ENCODE peak calls at places on chromosomes 13 and 19, in nine cellular contexts. I, L, G, O, S, W, B, Z and J are unnamed samples.

GRCh38 chr13:50635504-50635903 is 208.0 kb downstream of the DLEU7 start:
- DNase-seq in I (no peak), L (no peak), G (peak; percentile 35), O (no peak), S (peak; percentile 19), W (no peak), B (no peak), Z (no peak), J (no peak)

GRCh38 chr19:3285647-3286176 is 61.3 kb downstream of the CELF5 start:
- DNase-seq in I (no peak), L (peak; percentile 93), G (no peak), O (no peak), S (no peak), W (no peak), B (peak; percentile 43), Z (no peak), J (peak; percentile 99)

GRCh38 chr13:70191034-70191433 is 82.8 kb upstream of the KLHL1 start:
- DNase-seq in I (no peak), L (no peak), G (no peak), O (no peak), S (no peak), W (no peak), B (no peak), Z (no peak), J (no peak)

GRCh38 chr19:33407716-33408115 is 34.2 kb downstream of the CEBPG start:
- DNase-seq in I (peak; percentile 11), L (no peak), G (no peak), O (no peak), S (no peak), W (no peak), B (no peak), Z (no peak), J (peak; percentile 48)

GRCh38 chr13:106350208-106350607 is 185.3 kb downstream of the EFNB2 start:
- DNase-seq in I (no peak), L (peak; percentile 22), G (no peak), O (no peak), S (no peak), W (no peak), B (no peak), Z (peak; percentile 59), J (no peak)

GRCh38 chr13:100403675-100404074 is 184.9 kb downstream of the GGACT start:
- DNase-seq in I (no peak), L (peak; percentile 20), G (no peak), O (no peak), S (no peak), W (no peak), B (no peak), Z (no peak), J (no peak)

GRCh38 chr19:55157064-55157908 is at the start of gene TNNI3:
- DNase-seq in I (peak; percentile 77), L (no peak), G (peak; percentile 79), O (no peak), S (no peak), W (no peak), B (no peak), Z (no peak), J (peak; percentile 54)

GRCh38 chr19:49337267-49338022 is 2.2 kb downstream of the CD37 start:
- DNase-seq in I (no peak), L (peak; percentile 33), G (peak; percentile 4), O (no peak), S (no peak), W (no peak), B (no peak), Z (no peak), J (no peak)

GRCh38 chr19:30011051-30011578 is 69.1 kb downstream of the URI1 start:
- DNase-seq in I (no peak), L (peak; percentile 59), G (no peak), O (no peak), S (no peak), W (no peak), B (no peak), Z (no peak), J (peak; percentile 12)

GRCh38 chr13:52804202-52804641 is 44.2 kb downstream of the PCDH8 start:
- DNase-seq in I (no peak), L (no peak), G (no peak), O (no peak), S (no peak), W (no peak), B (no peak), Z (no peak), J (no peak)

GRCh38 chr19:17835182-17836006 is 12.4 kb downstream of the JAK3 start:
- DNase-seq in I (no peak), L (no peak), G (no peak), O (no peak), S (no peak), W (no peak), B (no peak), Z (no peak), J (no peak)

GRCh38 chr13:83620535-83621220 is 261.6 kb downstream of the SLITRK1 start:
- DNase-seq in I (no peak), L (no peak), G (no peak), O (peak; percentile 19), S (peak; percentile 68), W (no peak), B (no peak), Z (peak; percentile 13), J (no peak)

GRCh38 chr13:27824121-27824520 is 31.8 kb downstream of the GSX1 start:
- DNase-seq in I (no peak), L (no peak), G (no peak), O (no peak), S (no peak), W (no peak), B (no peak), Z (no peak), J (no peak)

GRCh38 chr13:27821566-27821965 is 29.3 kb downstream of the GSX1 start:
- DNase-seq in I (no peak), L (peak; percentile 86), G (no peak), O (no peak), S (peak; percentile 27), W (no peak), B (no peak), Z (no peak), J (peak; percentile 77)

GRCh38 chr13:27822873-27823311 is 30.6 kb downstream of the GSX1 start:
- DNase-seq in I (no peak), L (peak; percentile 45), G (no peak), O (no peak), S (peak; percentile 30), W (no peak), B (no peak), Z (no peak), J (no peak)

GRCh38 chr13:27820524-27821482 is 28.5 kb downstream of the GSX1 start:
- DNase-seq in I (no peak), L (peak; percentile 77), G (no peak), O (no peak), S (peak; percentile 20), W (no peak), B (no peak), Z (no peak), J (peak; percentile 85)

DNA sequence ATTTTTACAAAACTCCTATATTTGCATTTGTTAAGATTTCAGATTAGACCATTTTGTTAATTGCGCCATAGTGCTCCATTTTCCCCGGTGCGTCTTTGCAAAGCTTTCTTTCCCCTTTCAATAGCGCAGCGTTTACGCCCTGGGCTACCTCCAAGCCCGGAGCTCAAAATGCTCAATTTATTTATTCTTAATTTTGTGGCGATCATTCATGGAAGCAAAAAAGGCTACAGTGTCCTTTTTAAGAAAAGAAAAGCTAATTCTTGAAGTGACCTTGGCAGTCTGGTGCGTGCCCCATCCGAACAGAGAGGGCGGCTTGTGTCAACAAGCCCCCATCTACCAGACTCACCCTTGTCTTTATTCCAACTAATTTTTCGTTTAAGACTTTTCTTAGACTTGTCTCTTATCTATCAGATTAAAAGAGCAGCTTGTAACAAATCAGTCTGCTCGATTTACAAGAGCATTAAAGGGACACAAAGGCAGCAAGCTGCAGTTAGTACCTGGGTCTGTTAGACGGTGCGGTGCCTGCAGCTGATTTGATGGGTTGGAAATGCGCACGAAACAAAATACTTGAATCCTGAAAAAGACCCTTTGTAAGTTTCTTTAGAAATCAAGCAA is 30.1 kb downstream of the GSX1 start:
- DNase-seq in I (no peak), L (peak; percentile 32), G (no peak), O (no peak), S (peak; percentile 28), W (no peak), B (no peak), Z (no peak), J (no peak)
- H3K27me3 ChIP-seq in I (peaks cover 95% of the 10 kb centered on the region), L (peaks cover 100% of the 10 kb centered on the region), G (peaks cover 32% of the 10 kb centered on the region), O (peaks cover 36% of the 10 kb centered on the region), S (peaks cover 17% of the 10 kb centered on the region), W (peaks cover 13% of the 10 kb centered on the region), B (no peaks in the 10 kb centered on the region), Z (peaks cover 16% of the 10 kb centered on the region), J (peaks cover 94% of the 10 kb centered on the region)

GRCh38 chr19:7455600-7456296 is 33.1 kb downstream of the PEX11G start:
- DNase-seq in I (no peak), L (no peak), G (no peak), O (no peak), S (no peak), W (no peak), B (no peak), Z (no peak), J (no peak)
- H3K36me3 ChIP-seq in I (peaks cover 89% of the 10 kb centered on the region), L (peaks cover 12% of the 10 kb centered on the region), G (peaks cover 63% of the 10 kb centered on the region), O (peaks cover 57% of the 10 kb centered on the region), S (peaks cover 6% of the 10 kb centered on the region), W (peaks cover 24% of the 10 kb centered on the region), B (peaks cover 79% of the 10 kb centered on the region), Z (peaks cover 4% of the 10 kb centered on the region), J (peaks cover 13% of the 10 kb centered on the region)

DNA sequence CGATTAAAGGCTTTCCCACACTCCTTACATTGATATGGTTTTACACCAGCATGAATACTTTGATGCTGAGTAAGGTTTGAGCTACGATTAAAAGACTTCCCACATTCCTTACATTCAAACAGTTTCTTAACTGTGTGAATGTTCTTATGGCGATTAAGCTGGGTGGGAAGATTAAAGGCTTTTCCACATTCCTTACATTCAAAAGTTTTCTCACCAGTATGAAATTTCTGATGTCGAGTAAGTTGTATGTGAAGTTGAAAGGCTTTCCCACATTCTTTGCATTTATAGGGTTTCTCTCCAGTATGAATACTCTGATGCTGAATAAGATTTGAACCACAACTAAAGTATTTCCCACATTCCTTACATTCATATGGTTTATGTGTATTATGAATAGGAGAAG is 20.0 kb downstream of the ZNF780B start:
- DNase-seq in I (no peak), L (peak; percentile 4), G (no peak), O (peak; percentile 4), S (no peak), W (no peak), B (no peak), Z (no peak), J (no peak)
- H3K4me3 ChIP-seq in I (no peak overlapping the region), L (no peak overlapping the region), G (no peak overlapping the region), O (no peak overlapping the region), S (no peak overlapping the region), W (no peak overlapping the region), B (no peak overlapping the region), Z (no peak overlapping the region), J (no peak overlapping the region)

GRCh38 chr19:35828694-35829301 is 16.2 kb upstream of the PRODH2 start:
- DNase-seq in I (peak; percentile 53), L (peak; percentile 93), G (peak; percentile 59), O (peak; percentile 67), S (peak; percentile 45), W (no peak), B (no peak), Z (no peak), J (peak; percentile 84)

GRCh38 chr19:35833972-35834371 is 18.3 kb downstream of the NPHS1 start:
- DNase-seq in I (no peak), L (no peak), G (no peak), O (no peak), S (no peak), W (no peak), B (no peak), Z (no peak), J (peak; percentile 47)

GRCh38 chr19:35830986-35831385 is 18.3 kb upstream of the PRODH2 start:
- DNase-seq in I (no peak), L (no peak), G (no peak), O (no peak), S (no peak), W (no peak), B (no peak), Z (no peak), J (no peak)

GRCh38 chr19:35832054-35832453 is 19.4 kb upstream of the PRODH2 start:
- DNase-seq in I (no peak), L (no peak), G (no peak), O (no peak), S (no peak), W (no peak), B (no peak), Z (no peak), J (no peak)
- H3K27me3 ChIP-seq in I (peaks cover 74% of the 10 kb centered on the region), L (peaks cover under 1% of the 10 kb centered on the region), G (no peaks in the 10 kb centered on the region), O (peaks cover 19% of the 10 kb centered on the region), S (no peaks in the 10 kb centered on the region), W (peaks cover 2% of the 10 kb centered on the region), B (no peaks in the 10 kb centered on the region), Z (peaks cover 38% of the 10 kb centered on the region), J (peaks cover 10% of the 10 kb centered on the region)